ENCODE peak calls at places on chromosomes 5 and 9, in eight cellular contexts. W is psoas muscle, K is fibroblast of lung, L is GM23338, A is tibial artery, G is PC-9, X is breast epithelium, U is left ventricle myocardium inferior. J is an unnamed sample.

GRCh38 chr5:75050415-75050814 is 1.9 kb downstream of the GCNT4 start:
- DNase-seq in W (no peak), K (peak; percentile 21), L (peak; percentile 88), A (no peak), G (no peak), X (no peak), U (no peak), J (no peak)

GRCh38 chr5:120678279-120678678 is 214.2 kb downstream of the PRR16 start:
- DNase-seq in W (no peak), K (peak; percentile 41), L (no peak), A (no peak), G (no peak), X (no peak), U (no peak), J (no peak)

GRCh38 chr5:127031863-127032232 is 1.5 kb upstream of the MARCHF3 start:
- DNase-seq in W (no peak), K (no peak), L (no peak), A (no peak), G (peak; percentile 43), X (no peak), U (no peak), J (no peak)

GRCh38 chr5:141412853-141413539 is at the start of gene PCDHGA10:
- DNase-seq in W (peak; percentile 69), K (peak; percentile 81), L (peak; percentile 92), A (peak; percentile 41), G (peak; percentile 58), X (no peak), U (no peak), J (peak; percentile 80)

GRCh38 chr5:16600397-16600796 is 16.4 kb downstream of the RETREG1 start:
- DNase-seq in W (no peak), K (peak; percentile 27), L (no peak), A (peak; percentile 51), G (no peak), X (no peak), U (peak; percentile 73), J (peak; percentile 70)

GRCh38 chr5:93517828-93518227 is 63.2 kb downstream of the NR2F1-AS1 start:
- DNase-seq in W (no peak), K (no peak), L (no peak), A (no peak), G (no peak), X (no peak), U (no peak), J (no peak)

GRCh38 chr5:139842321-139842720 is 46.7 kb downstream of the PSD2 start:
- DNase-seq in W (no peak), K (no peak), L (no peak), A (no peak), G (no peak), X (no peak), U (no peak), J (no peak)

GRCh38 chr9:37390759-37391158 is 31.7 kb upstream of the GRHPR start:
- DNase-seq in W (no peak), K (no peak), L (peak; percentile 90), A (no peak), G (no peak), X (no peak), U (no peak), J (no peak)

GRCh38 chr5:35436441-35437057 is 181.1 kb upstream of the SPEF2 start:
- DNase-seq in W (no peak), K (peak; percentile 39), L (peak; percentile 52), A (no peak), G (no peak), X (no peak), U (no peak), J (no peak)

GRCh38 chr5:142717582-142718215 is 31.8 kb upstream of the FGF1 start:
- DNase-seq in W (no peak), K (peak; percentile 79), L (peak; percentile 60), A (no peak), G (peak; percentile 45), X (no peak), U (no peak), J (no peak)

GRCh38 chr5:89988998-89989690 is 420.4 kb downstream of the CETN3 start:
- DNase-seq in W (no peak), K (no peak), L (no peak), A (peak; percentile 19), G (no peak), X (no peak), U (peak; percentile 15), J (no peak)

GRCh38 chr5:153043876-153044275 is 446.6 kb upstream of the GRIA1 start:
- DNase-seq in W (no peak), K (no peak), L (no peak), A (no peak), G (no peak), X (no peak), U (no peak), J (no peak)

GRCh38 chr9:83280790-83281189 is 217.8 kb upstream of the RASEF start:
- DNase-seq in W (no peak), K (no peak), L (no peak), A (no peak), G (no peak), X (no peak), U (no peak), J (no peak)

GRCh38 chr5:154465169-154465568 is 12.9 kb downstream of the HAND1 start:
- DNase-seq in W (no peak), K (peak; percentile 68), L (no peak), A (no peak), G (peak; percentile 86), X (no peak), U (no peak), J (no peak)

GRCh38 chr5:34008721-34009120 is 871 bp upstream of the AMACR start:
- DNase-seq in W (no peak), K (no peak), L (no peak), A (no peak), G (no peak), X (no peak), U (no peak), J (no peak)

GRCh38 chr9:127982912-127983311 is 2.1 kb upstream of the EEIG1 start:
- DNase-seq in W (no peak), K (no peak), L (no peak), A (no peak), G (no peak), X (no peak), U (no peak), J (no peak)

GRCh38 chr9:70044450-70045307 is 1.0 kb downstream of the MAMDC2 start:
- DNase-seq in W (peak; percentile 63), K (peak; percentile 49), L (peak; percentile 66), A (no peak), G (peak; percentile 68), X (no peak), U (peak; percentile 25), J (no peak)
- H3K27ac ChIP-seq in W (peak overlapping the region; percentile 54), K (no peak overlapping the region), L (peak overlapping the region; percentile 67), A (peak overlapping the region; percentile 86), G (no peak overlapping the region), X (peak overlapping the region; percentile 82), U (peak overlapping the region; percentile 81), J (peak overlapping the region; percentile 48)

GRCh38 chr9:136623849-136624183 is 38.9 kb upstream of the EGFL7 start:
- DNase-seq in W (no peak), K (no peak), L (no peak), A (no peak), G (no peak), X (peak; percentile 87), U (no peak), J (peak; percentile 66)

GRCh38 chr9:136626066-136626725 is 36.5 kb upstream of the EGFL7 start:
- DNase-seq in W (no peak), K (no peak), L (no peak), A (no peak), G (no peak), X (no peak), U (no peak), J (peak; percentile 66)

GRCh38 chr9:136624184-136624951 is 38.3 kb upstream of the EGFL7 start:
- DNase-seq in W (no peak), K (no peak), L (no peak), A (no peak), G (no peak), X (no peak), U (no peak), J (no peak)

GRCh38 chr9:136626740-136627642 is 35.7 kb upstream of the EGFL7 start:
- DNase-seq in W (no peak), K (no peak), L (no peak), A (no peak), G (no peak), X (no peak), U (no peak), J (no peak)

DNA sequence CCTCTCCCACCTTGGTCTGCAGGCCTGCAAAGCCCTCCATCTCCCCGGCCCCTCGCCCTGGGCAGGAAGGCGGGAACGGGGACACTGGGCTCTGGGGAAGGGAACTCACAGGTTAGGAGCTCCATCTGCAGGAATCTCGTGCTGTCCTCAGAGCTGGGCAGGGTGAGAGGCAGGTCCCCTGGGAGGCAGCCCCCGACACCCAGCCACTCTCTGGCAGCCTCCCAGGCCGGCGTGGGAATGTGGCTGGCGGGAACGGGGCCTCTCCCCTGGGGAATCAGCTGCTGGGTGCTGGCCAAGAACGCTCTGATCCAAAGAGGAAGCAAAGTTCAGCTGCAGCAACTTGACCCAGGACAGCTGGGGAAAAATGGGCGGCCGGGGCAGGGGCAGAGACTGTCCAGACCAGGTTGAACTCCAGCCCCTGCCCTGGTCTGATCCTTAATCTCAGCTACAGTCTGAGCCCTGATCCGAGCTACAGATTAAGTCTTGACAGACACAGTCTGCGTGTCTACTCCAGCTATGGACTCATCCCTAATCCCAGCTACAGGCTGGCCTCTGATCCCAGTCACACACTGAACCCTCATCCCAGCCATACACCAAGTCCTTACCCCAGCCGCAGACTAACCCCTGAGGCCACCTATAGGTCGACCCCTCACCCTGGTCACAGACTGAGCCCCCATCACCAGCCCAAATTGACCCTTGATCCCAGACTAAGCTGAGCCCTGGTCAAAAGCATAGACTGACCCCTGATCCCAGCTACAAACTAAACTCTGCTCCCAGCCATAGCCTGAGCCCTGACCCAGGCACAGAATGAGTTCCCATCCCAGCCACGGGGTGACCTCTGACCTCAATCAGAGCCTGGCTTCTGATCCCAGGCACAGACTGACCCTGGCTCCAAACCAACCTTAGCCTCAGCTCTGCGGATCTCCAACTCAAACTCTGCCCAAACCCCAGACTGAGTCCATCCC is 37.3 kb upstream of the EGFL7 start:
- DNase-seq in W (peak; percentile 89), K (peak; percentile 67), L (peak; percentile 57), A (peak; percentile 81), G (no peak), X (peak; percentile 46), U (peak; percentile 93), J (peak; percentile 72)
- H3K4me1 ChIP-seq in W (peaks cover 21% of the 10 kb centered on the region), K (peaks cover 9% of the 10 kb centered on the region), L (no peaks in the 10 kb centered on the region), A (peaks cover 43% of the 10 kb centered on the region), G (no peaks in the 10 kb centered on the region), X (no peaks in the 10 kb centered on the region), U (peaks cover 50% of the 10 kb centered on the region), J (peaks cover 29% of the 10 kb centered on the region)

DNA sequence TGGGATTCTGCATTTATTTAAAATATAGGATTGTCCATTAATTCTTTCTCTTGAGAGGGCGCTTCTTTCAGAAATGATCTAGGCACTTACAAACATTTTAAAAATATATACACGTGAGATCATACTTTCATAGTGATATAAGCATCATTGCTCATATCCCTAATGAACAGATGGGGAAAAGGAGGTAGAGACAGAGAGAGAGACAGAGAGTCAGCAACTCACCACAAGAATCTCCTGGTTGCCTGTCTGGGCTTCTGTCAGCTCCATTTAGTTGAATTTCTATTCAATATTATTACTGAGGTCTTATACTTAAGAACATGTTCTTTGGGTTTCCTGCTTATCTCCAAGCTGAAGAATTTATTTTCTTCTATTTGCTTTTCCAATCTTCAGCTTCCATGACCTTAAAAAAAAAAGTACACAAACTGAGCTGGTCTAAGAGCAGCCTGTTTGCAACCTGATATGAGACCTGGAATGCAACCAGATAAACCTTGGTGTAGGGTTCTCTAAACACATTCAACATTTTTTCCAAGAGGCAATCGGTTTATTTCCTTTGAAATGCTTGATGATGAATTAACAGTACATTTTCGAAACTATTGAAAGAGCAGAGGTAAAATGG is 51.6 kb upstream of the LIFR start:
- DNase-seq in W (no peak), K (peak; percentile 77), L (no peak), A (no peak), G (peak; percentile 76), X (no peak), U (no peak), J (no peak)
- TF ChIP-seq CTCF in W (no peak), K (no peak), L (no peak), A (no peak), G (no peak), X (no peak), U (no peak), J (no peak)

GRCh38 chr5:148962200-148962550 is 100.7 kb downstream of the SH3TC2 start:
- DNase-seq in W (no peak), K (no peak), L (no peak), A (no peak), G (no peak), X (no peak), U (no peak), J (no peak)
- H3K27ac ChIP-seq in W (no peak overlapping the region), K (peak overlapping the region; percentile 46), L (no peak overlapping the region), A (no peak overlapping the region), G (peak overlapping the region; percentile 13), X (peak overlapping the region; percentile 65), U (no peak overlapping the region), J (no peak overlapping the region)